ENCODE peak calls at places on chromosomes 13 and 19, in seven cellular contexts. G, O, E, U, S, V and P are unnamed samples.

GRCh38 chr13:27450921-27451461 is 627 bp upstream of the MTIF3 start:
- DNase-seq in G (peak; percentile 54), O (no peak), E (peak; percentile 64), U (peak; percentile 68), S (peak; percentile 41), V (peak; percentile 52), P (peak; percentile 55)

GRCh38 chr19:13995017-13995728 is 10.9 kb downstream of the RFX1 start:
- DNase-seq in G (peak; percentile 82), O (no peak), E (peak; percentile 77), U (peak; percentile 91), S (no peak), V (peak; percentile 79), P (peak; percentile 89)

GRCh38 chr19:38917921-38918491 is 6.0 kb upstream of the CCER2 start:
- DNase-seq in G (no peak), O (no peak), E (peak; percentile 9), U (no peak), S (no peak), V (no peak), P (no peak)

GRCh38 chr19:51702754-51703654 is 9.9 kb downstream of the SPACA6 start:
- DNase-seq in G (peak; percentile 7), O (no peak), E (no peak), U (peak; percentile 44), S (no peak), V (no peak), P (peak; percentile 56)

GRCh38 chr13:67133476-67133875 is 96.7 kb downstream of the PCDH9 start:
- DNase-seq in G (no peak), O (no peak), E (no peak), U (no peak), S (no peak), V (no peak), P (no peak)

GRCh38 chr19:11377756-11378155 is 3.3 kb downstream of the SWSAP1 start:
- DNase-seq in G (no peak), O (no peak), E (peak; percentile 65), U (no peak), S (no peak), V (peak; percentile 20), P (no peak)

GRCh38 chr19:16771618-16772017 is 52.0 kb downstream of the NWD1 start:
- DNase-seq in G (peak; percentile 87), O (peak; percentile 69), E (peak; percentile 84), U (peak; percentile 13), S (peak; percentile 75), V (peak; percentile 73), P (peak; percentile 71)

GRCh38 chr13:40193290-40194203 is 472.9 kb downstream of the FOXO1 start:
- DNase-seq in G (peak; percentile 64), O (no peak), E (peak; percentile 54), U (peak; percentile 9), S (peak; percentile 38), V (peak; percentile 66), P (no peak)

GRCh38 chr13:48838193-48839000 is 137.3 kb upstream of the FNDC3A start:
- DNase-seq in G (no peak), O (no peak), E (no peak), U (no peak), S (no peak), V (peak; percentile 24), P (no peak)

GRCh38 chr13:114145256-114145655 is 12.8 kb upstream of the RASA3 start:
- DNase-seq in G (no peak), O (no peak), E (no peak), U (no peak), S (no peak), V (no peak), P (no peak)

GRCh38 chr13:33251131-33251629 is 34.4 kb downstream of the STARD13 start:
- DNase-seq in G (peak; percentile 83), O (no peak), E (peak; percentile 98), U (no peak), S (peak; percentile 45), V (peak; percentile 98), P (no peak)